ENCODE peak calls at places on chromosomes 7 and 10, in six cellular contexts. F is AG09309, X is fibroblast of villous mesenchyme, S is GM23248, H is HFF-Myc, E is right cardiac atrium. Y is an unnamed sample.

GRCh38 chr10:49568235-49568634 is 29.3 kb upstream of the ERCC6 start:
- DNase-seq in X (peak), H (no peak), F (peak), S (peak), E (no peak), Y (no peak)

GRCh38 chr7:82020076-82020475 is 250.2 kb upstream of the HGF start:
- DNase-seq in E (no peak), X (no peak), F (no peak), H (no peak), S (no peak), Y (no peak)

GRCh38 chr10:26697922-26698608 is 564 bp downstream of the PDSS1 start:
- DNase-seq in X (no peak), S (peak), E (no peak), F (no peak), H (no peak), Y (no peak)

GRCh38 chr7:30224511-30225031 is 59.8 kb upstream of the ZNRF2 start:
- DNase-seq in H (no peak), S (peak), E (no peak), X (peak), F (peak), Y (no peak)

GRCh38 chr7:132035517-132036362 is 479.3 kb upstream of the PODXL start:
- DNase-seq in F (no peak), E (no peak), S (no peak), X (no peak), H (no peak), Y (no peak)

GRCh38 chr10:45373783-45374450 is at the start of gene ALOX5:
- DNase-seq in H (no peak), X (no peak), E (peak), S (peak), F (no peak), Y (peak)

GRCh38 chr7:77427996-77428603 is 12.0 kb upstream of the GSAP start:
- DNase-seq in H (peak), E (no peak), F (no peak), X (peak), S (peak), Y (no peak)

GRCh38 chr10:127702201-127702600 is 34.8 kb upstream of the FOXI2 start:
- DNase-seq in F (no peak), E (no peak), S (no peak), X (no peak), H (no peak), Y (no peak)

GRCh38 chr10:58993480-58994221 is 182.8 kb upstream of the PHYHIPL start:
- DNase-seq in E (no peak), F (no peak), H (no peak), X (no peak), S (no peak), Y (no peak)
- H3K4me3 ChIP-seq in E (no peak), F (no peak), H (no peak), X (no peak), S (no peak), Y (no peak)

GRCh38 chr10:102672822-102673200 is 28.5 kb downstream of the TRIM8 start:
- DNase-seq in E (no peak), X (no peak), F (no peak), S (no peak), H (no peak), Y (no peak)

GRCh38 chr10:102669206-102670064 is 25.2 kb downstream of the TRIM8 start:
- DNase-seq in F (no peak), E (peak), X (peak), S (peak), H (no peak), Y (peak)

GRCh38 chr10:102670871-102671434 is 26.7 kb downstream of the TRIM8 start:
- DNase-seq in X (peak), H (no peak), S (no peak), F (no peak), E (no peak), Y (no peak)

GRCh38 chr10:102668312-102669110 is 24.2 kb downstream of the TRIM8 start:
- DNase-seq in F (no peak), H (no peak), S (no peak), X (no peak), E (no peak), Y (peak)

GRCh38 chr10:102670065-102670400 is 25.8 kb downstream of the TRIM8 start:
- DNase-seq in H (no peak), E (no peak), S (no peak), X (no peak), F (no peak), Y (no peak)
- H3K4me3 ChIP-seq in H (no peak), E (no peak), S (no peak), X (no peak), F (no peak), Y (no peak)

GRCh38 chr7:36280840-36281812 is 108.5 kb upstream of the ANLN start:
- DNase-seq in H (no peak), F (peak), E (peak), S (peak), X (peak), Y (peak)
- H3K4me3 ChIP-seq in H (peak), F (peak), E (no peak), S (peak), X (no peak), Y (peak)

DNA sequence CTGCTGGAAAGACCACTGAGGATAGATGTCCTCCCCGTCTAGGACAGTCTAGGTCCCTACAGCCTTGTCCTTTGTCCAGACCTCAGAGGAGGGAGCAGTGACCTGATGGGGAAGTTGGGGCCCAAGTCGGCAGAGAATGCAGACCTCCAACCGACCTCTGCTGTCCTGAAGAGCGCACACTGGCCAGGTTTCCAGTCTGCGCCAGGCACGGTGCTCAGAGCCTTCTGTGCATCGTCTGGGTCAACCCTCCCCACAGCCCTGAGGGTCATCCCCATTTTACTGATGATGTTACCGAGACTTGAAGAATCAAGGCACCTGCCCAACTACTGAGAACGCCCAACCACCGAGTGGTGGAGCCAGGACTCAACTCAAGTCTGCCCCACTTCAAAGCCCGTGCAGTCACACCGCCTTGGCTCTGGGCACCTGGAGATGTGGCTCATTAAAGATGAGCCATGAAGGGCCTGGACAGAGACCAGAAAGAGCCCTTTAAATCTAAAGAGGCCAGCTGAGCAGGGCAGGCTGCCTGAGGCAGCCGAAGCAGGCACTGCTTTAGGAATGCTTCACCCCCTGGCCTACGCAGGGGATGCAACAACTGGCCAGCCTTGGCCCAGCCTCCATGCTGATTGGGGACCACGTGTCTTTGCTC is 4.4 kb downstream of the ITPRIP start:
- DNase-seq in E (no peak), H (no peak), F (no peak), S (no peak), X (no peak), Y (no peak)
- H3K4me3 ChIP-seq in E (no peak), H (no peak), F (no peak), S (no peak), X (no peak), Y (no peak)

DNA sequence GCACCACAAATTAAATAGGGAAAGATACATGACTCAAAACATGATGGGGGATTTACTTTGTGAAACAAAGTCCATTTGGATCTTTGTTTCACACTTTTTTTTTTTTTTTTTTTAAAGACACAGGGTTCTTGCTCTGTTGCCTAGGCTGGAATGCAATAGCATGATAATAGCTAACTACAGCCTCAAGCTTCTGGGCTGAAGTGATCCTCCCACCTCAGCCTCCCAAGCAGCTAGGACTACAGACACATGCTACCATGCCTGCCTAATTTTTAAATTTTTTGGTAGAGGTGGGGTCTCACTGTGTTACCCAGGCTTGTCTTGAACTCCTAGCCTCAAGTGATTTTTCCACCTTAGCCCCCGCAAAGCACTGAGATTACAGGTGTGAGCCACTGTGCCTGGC is 172.6 kb upstream of the KLF14 start:
- DNase-seq in F (no peak), S (no peak), E (no peak), X (no peak), H (no peak), Y (no peak)
- H3K4me3 ChIP-seq in F (no peak), S (peak), E (no peak), X (no peak), H (peak), Y (no peak)

GRCh38 chr7:159007308-159008054 is 137.2 kb downstream of the VIPR2 start:
- DNase-seq in E (no peak), F (no peak), H (no peak), S (no peak), X (peak), Y (no peak)

GRCh38 chr7:159008055-159008405 is 136.6 kb downstream of the VIPR2 start:
- DNase-seq in F (no peak), X (no peak), S (no peak), E (no peak), H (no peak), Y (no peak)

GRCh38 chr7:159008417-159008816 is 136.2 kb downstream of the VIPR2 start:
- DNase-seq in X (no peak), F (no peak), H (no peak), E (no peak), S (no peak), Y (peak)

GRCh38 chr7:159005618-159006017 is 139.0 kb downstream of the VIPR2 start:
- DNase-seq in X (no peak), F (no peak), S (no peak), E (no peak), H (no peak), Y (no peak)

DNA sequence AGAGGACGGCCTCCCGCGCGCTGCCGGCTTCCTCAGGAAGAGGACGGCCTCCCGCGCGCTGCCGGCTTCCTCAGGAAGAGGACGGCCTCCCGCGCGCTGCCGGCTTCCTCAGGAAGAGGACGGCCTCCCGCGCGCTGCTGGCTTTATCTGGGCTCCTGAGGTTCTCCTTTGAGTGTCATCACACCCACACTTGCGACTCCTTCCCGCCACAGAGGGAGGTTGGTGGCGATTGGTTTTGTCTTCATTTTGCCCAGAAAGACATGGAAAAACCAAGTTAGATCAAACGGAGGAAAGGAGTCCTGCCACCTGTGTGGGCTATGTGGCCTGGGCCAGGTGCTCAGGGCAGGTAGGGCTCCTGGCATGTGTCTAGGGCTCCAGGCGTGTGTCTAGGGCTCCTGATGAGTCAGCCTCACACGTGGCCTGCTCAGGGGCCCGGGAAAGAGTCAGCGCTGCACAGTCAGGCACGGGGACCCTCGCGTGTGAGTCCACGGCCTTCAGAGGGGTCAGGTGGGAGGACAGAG is 138.0 kb downstream of the VIPR2 start:
- DNase-seq in E (no peak), F (no peak), X (no peak), H (no peak), S (no peak), Y (no peak)
- H3K4me3 ChIP-seq in E (no peak), F (no peak), X (peak), H (no peak), S (no peak), Y (no peak)

GRCh38 chr7:1231214-1232102 is 1.2 kb upstream of the UNCX start:
- DNase-seq in E (no peak), F (no peak), S (no peak), X (no peak), H (no peak), Y (no peak)
- H3K4me3 ChIP-seq in E (no peak), F (no peak), S (no peak), X (no peak), H (no peak), Y (no peak)

DNA sequence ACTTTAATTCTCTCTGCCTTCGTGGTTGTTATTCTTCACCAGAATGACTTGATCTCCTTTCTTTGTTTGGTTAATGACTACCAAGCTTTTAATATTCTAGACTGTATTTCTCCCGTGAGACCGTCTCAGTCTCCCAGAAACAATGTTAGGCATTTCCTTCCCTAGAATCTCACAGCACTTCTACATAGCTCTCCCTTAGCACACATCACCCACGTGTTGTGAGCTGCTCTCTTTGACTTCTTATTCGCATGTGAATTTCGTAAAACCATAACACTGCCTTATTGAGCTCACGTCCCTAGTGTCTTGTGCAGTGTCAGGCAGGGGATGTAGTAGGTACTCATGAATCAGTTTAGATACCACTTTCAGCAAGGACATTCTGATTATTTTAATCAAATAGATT is 57.5 kb upstream of the MGAM2 start:
- DNase-seq in H (no peak), X (no peak), S (peak), F (no peak), E (no peak), Y (no peak)
- H3K4me3 ChIP-seq in H (no peak), X (no peak), S (no peak), F (no peak), E (no peak), Y (no peak)

GRCh38 chr10:4477664-4478063 is 348.3 kb upstream of the AKR1E2 start:
- DNase-seq in E (no peak), H (no peak), F (no peak), S (no peak), X (no peak), Y (no peak)
- H3K4me3 ChIP-seq in E (no peak), H (no peak), F (no peak), S (no peak), X (no peak), Y (no peak)

Y was measured in upper lobe of right lung.